ENCODE peak calls at places on chromosomes 12 and 14, in seven cellular contexts. H, X, M, A, G, U and V are unnamed samples.

GRCh38 chr12:15897433-15897832 is 13.7 kb upstream of the DERA start:
- DNase-seq in M (no peak), H (no peak), X (no peak), G (no peak), A (no peak), U (no peak), V (no peak)

GRCh38 chr12:80582431-80582830 is 125.0 kb upstream of the MYF6 start:
- DNase-seq in M (no peak), H (no peak), U (no peak), A (no peak), G (no peak), X (no peak), V (no peak)

GRCh38 chr14:44657688-44658388 is 150.8 kb upstream of the FSCB start:
- DNase-seq in X (no peak), U (no peak), G (no peak), H (peak; percentile 3), M (no peak), A (peak; percentile 54), V (no peak)

GRCh38 chr12:65464930-65465329 is 186.4 kb downstream of the MSRB3 start:
- DNase-seq in A (no peak), U (no peak), X (no peak), H (peak; percentile 90), G (no peak), M (no peak), V (no peak)

GRCh38 chr12:124792961-124793441 is 70.7 kb downstream of the SCARB1 start:
- DNase-seq in H (peak; percentile 42), M (no peak), U (no peak), X (no peak), G (no peak), A (no peak), V (peak; percentile 41)

GRCh38 chr14:31106768-31107167 is 80.6 kb upstream of the STRN3 start:
- DNase-seq in M (no peak), A (no peak), H (peak; percentile 40), X (no peak), G (no peak), U (no peak), V (no peak)

GRCh38 chr12:54028324-54029201 is at the start of gene HOXC6:
- DNase-seq in U (peak; percentile 62), G (no peak), M (no peak), X (no peak), H (no peak), A (no peak), V (no peak)

GRCh38 chr12:53325539-53326061 is 4.2 kb upstream of the AAAS start:
- DNase-seq in U (peak; percentile 51), A (peak; percentile 37), M (peak; percentile 41), H (no peak), G (no peak), X (no peak), V (peak; percentile 89)

GRCh38 chr14:51068268-51068667 is 26.6 kb downstream of the TRIM9 start:
- DNase-seq in A (no peak), H (no peak), U (no peak), X (no peak), M (no peak), G (no peak), V (no peak)

GRCh38 chr14:102471921-102472814 is 37.4 kb downstream of the ANKRD9 start:
- DNase-seq in A (no peak), X (no peak), H (no peak), M (no peak), G (no peak), U (no peak), V (peak; percentile 24)

GRCh38 chr12:91813701-91814100 is 331.9 kb downstream of the BTG1 start:
- DNase-seq in G (no peak), X (no peak), A (no peak), U (no peak), M (no peak), H (no peak), V (no peak)

GRCh38 chr12:23029185-23029584 is 404.2 kb downstream of the ETNK1 start:
- DNase-seq in G (no peak), X (no peak), U (no peak), H (no peak), M (no peak), A (peak; percentile 10), V (no peak)

GRCh38 chr12:52122904-52123303 is 43.4 kb downstream of the SMIM41 start:
- DNase-seq in A (no peak), H (no peak), G (no peak), M (no peak), X (no peak), U (no peak), V (no peak)

GRCh38 chr12:70982991-70983390 is 62.5 kb upstream of the PTPRR start:
- DNase-seq in X (no peak), A (no peak), H (peak; percentile 83), G (no peak), U (no peak), M (no peak), V (no peak)

GRCh38 chr14:101064121-101064661 is 160.7 kb upstream of the RTL1 start:
- DNase-seq in G (no peak), H (no peak), U (no peak), X (no peak), M (no peak), A (no peak), V (peak; percentile 18)

GRCh38 chr12:74337951-74338350 is 199.7 kb upstream of the ATXN7L3B start:
- DNase-seq in M (no peak), U (no peak), A (no peak), H (peak; percentile 76), X (no peak), G (no peak), V (no peak)

GRCh38 chr12:6263931-6264330 is 46.6 kb upstream of the PLEKHG6 start:
- DNase-seq in A (peak; percentile 61), H (peak; percentile 39), U (no peak), G (no peak), X (no peak), M (no peak), V (no peak)

GRCh38 chr12:79438480-79439178 is 252.1 kb downstream of the PAWR start:
- DNase-seq in A (no peak), G (no peak), H (no peak), U (no peak), X (no peak), M (no peak), V (no peak)

GRCh38 chr12:51320695-51321320 is 3.2 kb downstream of the BIN2 start:
- DNase-seq in M (peak; percentile 48), A (peak; percentile 23), G (no peak), X (no peak), H (peak; percentile 26), U (no peak), V (no peak)

GRCh38 chr12:128951448-128951847 is 98.2 kb downstream of the GLT1D1 start:
- DNase-seq in G (no peak), H (no peak), M (no peak), U (no peak), X (no peak), A (no peak), V (no peak)

GRCh38 chr14:51504626-51505025 is 147.1 kb upstream of the FRMD6 start:
- DNase-seq in H (no peak), M (no peak), X (no peak), G (no peak), A (no peak), U (no peak), V (no peak)

GRCh38 chr14:94850332-94851211 is 80.7 kb upstream of the GSC start:
- DNase-seq in H (no peak), G (no peak), M (no peak), U (no peak), X (no peak), A (no peak), V (no peak)

GRCh38 chr14:53355581-53356112 is 202.5 kb upstream of the DDHD1 start:
- DNase-seq in A (peak; percentile 8), H (peak; percentile 87), M (no peak), U (no peak), X (no peak), G (no peak), V (no peak)

GRCh38 chr12:108180255-108181094 is 51.4 kb downstream of the WSCD2 start:
- DNase-seq in X (no peak), H (no peak), A (no peak), U (no peak), G (no peak), M (no peak), V (no peak)